ENCODE peak calls at places on chromosomes 11 and 22, in seven cellular contexts. D, E, T, K, H, P and I are unnamed samples.

GRCh38 chr11:65915821-65916251 is 3.0 kb downstream of the C11orf68 start:
- DNase-seq in D (peak; percentile 87), E (no peak), T (no peak), K (no peak), H (peak; percentile 99), P (peak; percentile 70), I (peak; percentile 89)

GRCh38 chr11:112114460-112114859 is 27.8 kb downstream of the SDHD start:
- DNase-seq in D (no peak), E (no peak), T (no peak), K (no peak), H (no peak), P (no peak), I (no peak)

GRCh38 chr11:5808500-5809121 is at the start of gene OR52N2:
- DNase-seq in D (peak; percentile 67), E (peak; percentile 80), T (peak; percentile 63), K (peak; percentile 82), H (peak; percentile 67), P (peak; percentile 35), I (peak; percentile 79)

GRCh38 chr11:125494601-125494986 is 1.5 kb downstream of the FEZ1 start:
- DNase-seq in D (no peak), E (no peak), T (no peak), K (no peak), H (no peak), P (no peak), I (no peak)

GRCh38 chr22:24128631-24129601 is 52.4 kb upstream of the SUSD2 start:
- DNase-seq in D (no peak), E (no peak), T (peak; percentile 10), K (no peak), H (no peak), P (no peak), I (no peak)

GRCh38 chr11:33735426-33736147 is 636 bp downstream of the CD59 start:
- DNase-seq in D (no peak), E (no peak), T (peak; percentile 70), K (peak; percentile 57), H (no peak), P (peak; percentile 40), I (no peak)

GRCh38 chr11:69212121-69213110 is 56.7 kb downstream of the SMIM38 start:
- DNase-seq in D (no peak), E (no peak), T (no peak), K (no peak), H (no peak), P (no peak), I (peak; percentile 29)

GRCh38 chr11:117946842-117947526 is 17.8 kb upstream of the TMPRSS13 start:
- DNase-seq in D (peak; percentile 84), E (peak; percentile 96), T (peak; percentile 76), K (peak; percentile 90), H (peak; percentile 90), P (peak; percentile 91), I (peak; percentile 92)

GRCh38 chr11:67266424-67267187 is at the start of gene GRK2:
- DNase-seq in D (no peak), E (peak; percentile 61), T (peak; percentile 45), K (peak; percentile 79), H (no peak), P (peak; percentile 53), I (peak; percentile 51)

GRCh38 chr11:109112748-109113378 is 309.1 kb upstream of the C11orf87 start:
- DNase-seq in D (no peak), E (no peak), T (no peak), K (peak; percentile 47), H (no peak), P (peak; percentile 17), I (no peak)

GRCh38 chr22:25495286-25495685 is 69.2 kb upstream of the GRK3 start:
- DNase-seq in D (no peak), E (no peak), T (no peak), K (peak; percentile 53), H (no peak), P (no peak), I (no peak)

GRCh38 chr11:124069429-124070401 is 28.6 kb upstream of the OR10G7 start:
- DNase-seq in D (peak; percentile 60), E (peak; percentile 63), T (no peak), K (peak; percentile 61), H (peak; percentile 47), P (peak; percentile 24), I (no peak)

GRCh38 chr11:103109818-103110388 is 677 bp downstream of the DYNC2H1 start:
- DNase-seq in D (no peak), E (peak; percentile 19), T (no peak), K (no peak), H (no peak), P (no peak), I (no peak)

GRCh38 chr11:125465701-125466100 is 30.4 kb downstream of the FEZ1 start:
- DNase-seq in D (no peak), E (no peak), T (no peak), K (no peak), H (no peak), P (no peak), I (no peak)

GRCh38 chr22:36423461-36424404 is 36.0 kb upstream of the MYH9 start:
- DNase-seq in D (no peak), E (no peak), T (no peak), K (no peak), H (no peak), P (no peak), I (no peak)

GRCh38 chr11:68260484-68260883 is 11.3 kb downstream of the C11orf24 start:
- DNase-seq in D (no peak), E (no peak), T (no peak), K (no peak), H (no peak), P (no peak), I (no peak)